ENCODE peak calls at places on chromosome 13, in six cellular contexts. One of them, this sample, is unnamed.

GRCh38 chr13:94641432-94641941 is 39.8 kb downstream of the GPR180 start:
- DNase-seq in left ventricle myocardium inferior: no peak
- DNase-seq in AG04450: peak; percentile 67
- DNase-seq in cardiac fibroblast: peak; percentile 88
- DNase-seq in heart left ventricle: no peak
- DNase-seq in Panc1: no peak
- DNase-seq in this sample: no peak

GRCh38 chr13:44386932-44387556 is 13.4 kb downstream of the SERP2 start:
- DNase-seq in left ventricle myocardium inferior: no peak
- DNase-seq in AG04450: no peak
- DNase-seq in cardiac fibroblast: no peak
- DNase-seq in heart left ventricle: no peak
- DNase-seq in Panc1: no peak
- DNase-seq in this sample: no peak

GRCh38 chr13:28340272-28340793 is 154.6 kb downstream of the FLT1 start:
- DNase-seq in left ventricle myocardium inferior: no peak
- DNase-seq in AG04450: no peak
- DNase-seq in cardiac fibroblast: no peak
- DNase-seq in heart left ventricle: no peak
- DNase-seq in Panc1: no peak
- DNase-seq in this sample: no peak

GRCh38 chr13:29956771-29957170 is 106.4 kb upstream of the UBL3 start:
- DNase-seq in left ventricle myocardium inferior: no peak
- DNase-seq in AG04450: no peak
- DNase-seq in cardiac fibroblast: no peak
- DNase-seq in heart left ventricle: no peak
- DNase-seq in Panc1: no peak
- DNase-seq in this sample: no peak

GRCh38 chr13:110390572-110390971 is 83.5 kb downstream of the COL4A2 start:
- DNase-seq in left ventricle myocardium inferior: no peak
- DNase-seq in AG04450: no peak
- DNase-seq in cardiac fibroblast: peak; percentile 97
- DNase-seq in heart left ventricle: no peak
- DNase-seq in Panc1: no peak
- DNase-seq in this sample: no peak

GRCh38 chr13:112783135-112783945 is 93.5 kb downstream of the ATP11A start:
- DNase-seq in left ventricle myocardium inferior: no peak
- DNase-seq in AG04450: peak; percentile 47
- DNase-seq in cardiac fibroblast: no peak
- DNase-seq in heart left ventricle: no peak
- DNase-seq in Panc1: no peak
- DNase-seq in this sample: no peak

GRCh38 chr13:47594833-47595232 is 406.2 kb downstream of the SUCLA2 start:
- DNase-seq in left ventricle myocardium inferior: no peak
- DNase-seq in AG04450: no peak
- DNase-seq in cardiac fibroblast: peak; percentile 19
- DNase-seq in heart left ventricle: no peak
- DNase-seq in Panc1: no peak
- DNase-seq in this sample: no peak

GRCh38 chr13:38900188-38900587 is 90.4 kb downstream of the STOML3 start:
- DNase-seq in left ventricle myocardium inferior: no peak
- DNase-seq in AG04450: no peak
- DNase-seq in cardiac fibroblast: no peak
- DNase-seq in heart left ventricle: no peak
- DNase-seq in Panc1: no peak
- DNase-seq in this sample: no peak

GRCh38 chr13:21075303-21076264 is 14.2 kb upstream of the LATS2 start:
- DNase-seq in left ventricle myocardium inferior: peak; percentile 53
- DNase-seq in AG04450: no peak
- DNase-seq in cardiac fibroblast: peak; percentile 42
- DNase-seq in heart left ventricle: peak; percentile 80
- DNase-seq in Panc1: no peak
- DNase-seq in this sample: no peak

GRCh38 chr13:21061077-21061945 is at the start of gene LATS2:
- DNase-seq in left ventricle myocardium inferior: peak; percentile 99
- DNase-seq in AG04450: peak; percentile 83
- DNase-seq in cardiac fibroblast: peak; percentile 94
- DNase-seq in heart left ventricle: peak; percentile 98
- DNase-seq in Panc1: peak; percentile 33
- DNase-seq in this sample: peak; percentile 20

GRCh38 chr13:57527114-57527770 is 104.3 kb upstream of the PCDH17 start:
- DNase-seq in left ventricle myocardium inferior: no peak
- DNase-seq in AG04450: no peak
- DNase-seq in cardiac fibroblast: no peak
- DNase-seq in heart left ventricle: no peak
- DNase-seq in Panc1: no peak
- DNase-seq in this sample: no peak

GRCh38 chr13:43431279-43431678 is 355.5 kb downstream of the ENOX1 start:
- DNase-seq in left ventricle myocardium inferior: no peak
- DNase-seq in AG04450: no peak
- DNase-seq in cardiac fibroblast: peak; percentile 31
- DNase-seq in heart left ventricle: no peak
- DNase-seq in Panc1: no peak
- DNase-seq in this sample: no peak

GRCh38 chr13:73820285-73820684 is 313.9 kb downstream of the KLF12 start:
- DNase-seq in left ventricle myocardium inferior: no peak
- DNase-seq in AG04450: no peak
- DNase-seq in cardiac fibroblast: no peak
- DNase-seq in heart left ventricle: no peak
- DNase-seq in Panc1: no peak
- DNase-seq in this sample: no peak

GRCh38 chr13:100333141-100333540 is 244.2 kb downstream of the PCCA start:
- DNase-seq in left ventricle myocardium inferior: no peak
- DNase-seq in AG04450: no peak
- DNase-seq in cardiac fibroblast: no peak
- DNase-seq in heart left ventricle: no peak
- DNase-seq in Panc1: no peak
- DNase-seq in this sample: no peak

GRCh38 chr13:97627566-97627965 is 193.6 kb downstream of the RAP2A start:
- DNase-seq in left ventricle myocardium inferior: peak; percentile 43
- DNase-seq in AG04450: peak; percentile 79
- DNase-seq in cardiac fibroblast: peak; percentile 82
- DNase-seq in heart left ventricle: no peak
- DNase-seq in Panc1: no peak
- DNase-seq in this sample: no peak

GRCh38 chr13:79312456-79312855 is 93.6 kb downstream of the RBM26 start:
- DNase-seq in left ventricle myocardium inferior: no peak
- DNase-seq in AG04450: no peak
- DNase-seq in cardiac fibroblast: no peak
- DNase-seq in heart left ventricle: no peak
- DNase-seq in Panc1: no peak
- DNase-seq in this sample: no peak

GRCh38 chr13:64540468-64540867 is 2689.7 kb downstream of the PCDH9 start:
- DNase-seq in left ventricle myocardium inferior: no peak
- DNase-seq in AG04450: no peak
- DNase-seq in cardiac fibroblast: peak; percentile 62
- DNase-seq in heart left ventricle: no peak
- DNase-seq in Panc1: no peak
- DNase-seq in this sample: no peak

GRCh38 chr13:29901714-29902631 is 51.6 kb upstream of the UBL3 start:
- DNase-seq in left ventricle myocardium inferior: peak; percentile 16
- DNase-seq in AG04450: peak; percentile 92
- DNase-seq in cardiac fibroblast: peak; percentile 96
- DNase-seq in heart left ventricle: no peak
- DNase-seq in Panc1: no peak
- DNase-seq in this sample: peak; percentile 80

GRCh38 chr13:103762523-103762922 is 696.3 kb upstream of the SLC10A2 start:
- DNase-seq in left ventricle myocardium inferior: no peak
- DNase-seq in AG04450: no peak
- DNase-seq in cardiac fibroblast: no peak
- DNase-seq in heart left ventricle: no peak
- DNase-seq in Panc1: no peak
- DNase-seq in this sample: no peak

GRCh38 chr13:55577847-55578210 is 1562.9 kb upstream of the PRR20A start:
- DNase-seq in left ventricle myocardium inferior: no peak
- DNase-seq in AG04450: no peak
- DNase-seq in cardiac fibroblast: no peak
- DNase-seq in heart left ventricle: no peak
- DNase-seq in Panc1: no peak
- DNase-seq in this sample: no peak

GRCh38 chr13:21008026-21008425 is 53.4 kb downstream of the LATS2 start:
- DNase-seq in left ventricle myocardium inferior: no peak
- DNase-seq in AG04450: no peak
- DNase-seq in cardiac fibroblast: no peak
- DNase-seq in heart left ventricle: no peak
- DNase-seq in Panc1: no peak
- DNase-seq in this sample: no peak

GRCh38 chr13:44396963-44397580 is 23.4 kb downstream of the SERP2 start:
- DNase-seq in left ventricle myocardium inferior: peak; percentile 48
- DNase-seq in AG04450: no peak
- DNase-seq in cardiac fibroblast: peak; percentile 11
- DNase-seq in heart left ventricle: no peak
- DNase-seq in Panc1: no peak
- DNase-seq in this sample: peak; percentile 41

GRCh38 chr13:69950160-69950559 is 157.5 kb upstream of the ATXN8OS start:
- DNase-seq in left ventricle myocardium inferior: no peak
- DNase-seq in AG04450: no peak
- DNase-seq in cardiac fibroblast: no peak
- DNase-seq in heart left ventricle: no peak
- DNase-seq in Panc1: no peak
- DNase-seq in this sample: no peak

GRCh38 chr13:95099541-95099940 is 201.7 kb downstream of the ABCC4 start:
- DNase-seq in left ventricle myocardium inferior: no peak
- DNase-seq in AG04450: no peak
- DNase-seq in cardiac fibroblast: peak; percentile 93
- DNase-seq in heart left ventricle: no peak
- DNase-seq in Panc1: peak; percentile 68
- DNase-seq in this sample: no peak

GRCh38 chr13:31885994-31886393 is 145.6 kb upstream of the FRY start:
- DNase-seq in left ventricle myocardium inferior: no peak
- DNase-seq in AG04450: no peak
- DNase-seq in cardiac fibroblast: peak; percentile 49
- DNase-seq in heart left ventricle: no peak
- DNase-seq in Panc1: no peak
- DNase-seq in this sample: no peak

GRCh38 chr13:65497265-65497664 is 1732.9 kb downstream of the PCDH9 start:
- DNase-seq in left ventricle myocardium inferior: no peak
- DNase-seq in AG04450: peak; percentile 15
- DNase-seq in cardiac fibroblast: peak; percentile 47
- DNase-seq in heart left ventricle: no peak
- DNase-seq in Panc1: peak; percentile 20
- DNase-seq in this sample: peak; percentile 7

GRCh38 chr13:103694471-103694870 is 628.3 kb upstream of the SLC10A2 start:
- DNase-seq in left ventricle myocardium inferior: no peak
- DNase-seq in AG04450: no peak
- DNase-seq in cardiac fibroblast: no peak
- DNase-seq in heart left ventricle: no peak
- DNase-seq in Panc1: no peak
- DNase-seq in this sample: no peak

GRCh38 chr13:101452519-101453485 is at the start of gene ITGBL1:
- DNase-seq in left ventricle myocardium inferior: peak; percentile 25
- DNase-seq in AG04450: no peak
- DNase-seq in cardiac fibroblast: peak; percentile 39
- DNase-seq in heart left ventricle: peak; percentile 60
- DNase-seq in Panc1: no peak
- DNase-seq in this sample: no peak
- H3K4me3 ChIP-seq in left ventricle myocardium inferior: peak within 1 kb of the TSS; percentile 63
- H3K4me3 ChIP-seq in AG04450: peak within 1 kb of the TSS; percentile 51
- H3K4me3 ChIP-seq in cardiac fibroblast: peak within 1 kb of the TSS; percentile 40
- H3K4me3 ChIP-seq in heart left ventricle: peak within 1 kb of the TSS; percentile 50
- H3K4me3 ChIP-seq in Panc1: peak within 1 kb of the TSS; percentile 76
- H3K4me3 ChIP-seq in this sample: peak within 1 kb of the TSS; percentile 45

DNA sequence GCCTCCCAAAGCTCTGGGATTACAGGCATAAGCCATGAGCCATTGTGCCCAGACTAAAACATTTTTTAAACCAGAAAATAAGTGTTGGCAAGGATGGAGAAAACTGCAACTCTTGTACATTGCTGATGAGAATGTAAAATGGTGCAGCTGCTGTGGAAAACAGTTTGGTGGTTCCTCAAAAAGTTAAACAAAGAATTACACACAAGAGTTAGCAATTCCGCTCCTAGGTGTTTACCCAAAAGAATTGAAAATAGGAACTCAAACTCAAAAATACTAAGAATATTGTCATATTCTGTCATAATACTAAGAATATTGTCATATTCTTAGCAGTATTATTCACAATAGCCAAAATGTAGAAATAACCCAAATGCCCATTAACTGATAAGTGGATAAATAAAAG is 39.7 kb upstream of the USP12 start:
- DNase-seq in left ventricle myocardium inferior: no peak
- DNase-seq in AG04450: no peak
- DNase-seq in cardiac fibroblast: no peak
- DNase-seq in heart left ventricle: no peak
- DNase-seq in Panc1: no peak
- DNase-seq in this sample: no peak
- TF ChIP-seq CTCF in left ventricle myocardium inferior: no peak
- TF ChIP-seq CTCF in AG04450: no peak
- TF ChIP-seq CTCF in cardiac fibroblast: no peak
- TF ChIP-seq CTCF in heart left ventricle: no peak
- TF ChIP-seq CTCF in Panc1: no peak
- TF ChIP-seq CTCF in this sample: no peak

DNA sequence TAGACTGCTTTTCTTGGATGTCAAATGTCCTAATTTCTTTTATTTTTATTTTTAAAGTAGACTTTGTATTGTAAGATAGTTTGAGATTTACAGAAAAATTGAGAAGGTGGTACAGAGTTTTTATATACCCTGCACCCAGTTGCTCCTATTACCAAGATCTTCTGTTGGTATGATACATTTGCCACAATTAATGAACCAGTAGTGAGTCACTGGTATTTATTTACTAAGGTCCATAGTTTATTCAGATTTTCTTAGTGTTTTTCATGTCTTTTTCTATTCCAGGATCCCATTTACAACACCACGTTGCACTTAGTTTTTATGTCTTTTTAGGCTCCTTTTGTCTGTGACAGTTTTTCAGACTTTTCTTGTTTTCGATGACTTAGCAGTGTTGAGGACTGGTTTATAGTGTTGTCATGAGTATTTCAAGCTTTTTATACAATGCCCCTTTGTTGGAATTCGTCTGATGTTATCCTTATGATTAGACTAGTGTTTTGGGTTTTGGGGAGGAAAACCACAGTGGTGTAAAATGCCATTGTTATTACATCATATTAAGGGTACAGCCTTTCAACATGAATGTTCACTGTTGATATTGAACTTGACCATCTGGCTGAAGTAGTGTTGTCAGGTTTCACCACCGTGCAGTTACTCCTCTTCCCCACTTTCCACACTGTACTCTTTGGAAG is 35.9 kb downstream of the COG3 start:
- DNase-seq in left ventricle myocardium inferior: no peak
- DNase-seq in AG04450: peak; percentile 83
- DNase-seq in cardiac fibroblast: peak; percentile 95
- DNase-seq in heart left ventricle: no peak
- DNase-seq in Panc1: no peak
- DNase-seq in this sample: peak; percentile 39
- H3K4me3 ChIP-seq in left ventricle myocardium inferior: no peak overlapping the region
- H3K4me3 ChIP-seq in AG04450: no peak overlapping the region
- H3K4me3 ChIP-seq in cardiac fibroblast: no peak overlapping the region
- H3K4me3 ChIP-seq in heart left ventricle: no peak overlapping the region
- H3K4me3 ChIP-seq in Panc1: no peak overlapping the region
- H3K4me3 ChIP-seq in this sample: no peak overlapping the region

DNA sequence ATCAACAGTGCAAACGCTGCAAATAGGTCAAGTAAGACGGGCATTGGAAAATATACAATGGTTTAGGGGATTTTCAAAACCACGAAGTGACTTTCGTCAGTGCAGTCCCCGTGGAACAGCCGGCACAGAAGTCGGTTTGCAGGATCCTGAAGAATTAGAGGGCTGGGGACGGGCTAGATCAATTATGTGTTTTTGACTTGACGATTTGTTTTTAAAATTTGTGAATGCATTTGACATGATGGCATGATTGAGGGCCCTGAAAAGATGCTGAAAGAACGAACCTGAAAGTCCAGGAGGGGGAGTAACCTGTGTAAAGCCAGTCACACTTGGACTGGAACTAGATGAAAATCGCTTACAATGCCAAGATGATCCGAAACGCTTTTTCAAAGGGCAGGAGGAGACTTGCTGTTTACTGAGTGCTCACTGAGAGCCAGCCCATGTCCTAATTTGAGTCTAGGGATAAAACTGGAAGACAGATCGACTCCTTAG is 8.9 kb upstream of the DGKH start:
- DNase-seq in left ventricle myocardium inferior: no peak
- DNase-seq in AG04450: no peak
- DNase-seq in cardiac fibroblast: no peak
- DNase-seq in heart left ventricle: no peak
- DNase-seq in Panc1: no peak
- DNase-seq in this sample: no peak
- TF ChIP-seq CTCF in left ventricle myocardium inferior: no peak
- TF ChIP-seq CTCF in AG04450: no peak
- TF ChIP-seq CTCF in cardiac fibroblast: no peak
- TF ChIP-seq CTCF in heart left ventricle: no peak
- TF ChIP-seq CTCF in Panc1: no peak
- TF ChIP-seq CTCF in this sample: peak; percentile 22